ENCODE peak calls at places on chromosomes 1 and 21, in seven cellular contexts. One of them, this sample, is unnamed.

GRCh38 chr1:206895837-206896242 is 1.4 kb upstream of the IL24 start:
- DNase-seq in CD4-positive, alpha-beta T cell: no peak
- DNase-seq in thoracic aorta: no peak
- DNase-seq in neural progenitor cell: no peak
- DNase-seq in pancreas: no peak
- DNase-seq in CD4-positive, CD25-positive, alpha-beta regulatory T cell: no peak
- DNase-seq in GM23338: no peak
- DNase-seq in this sample: no peak

GRCh38 chr1:29767088-29767685 is 530.9 kb downstream of the PTPRU start:
- DNase-seq in CD4-positive, alpha-beta T cell: no peak
- DNase-seq in thoracic aorta: no peak
- DNase-seq in neural progenitor cell: no peak
- DNase-seq in pancreas: no peak
- DNase-seq in CD4-positive, CD25-positive, alpha-beta regulatory T cell: no peak
- DNase-seq in GM23338: no peak
- DNase-seq in this sample: no peak

GRCh38 chr1:100019220-100019619 is 49.4 kb downstream of the SLC35A3 start:
- DNase-seq in CD4-positive, alpha-beta T cell: no peak
- DNase-seq in thoracic aorta: no peak
- DNase-seq in neural progenitor cell: no peak
- DNase-seq in pancreas: no peak
- DNase-seq in CD4-positive, CD25-positive, alpha-beta regulatory T cell: no peak
- DNase-seq in GM23338: no peak
- DNase-seq in this sample: no peak

GRCh38 chr1:91799159-91799558 is 86.8 kb downstream of the TGFBR3 start:
- DNase-seq in CD4-positive, alpha-beta T cell: no peak
- DNase-seq in thoracic aorta: no peak
- DNase-seq in neural progenitor cell: no peak
- DNase-seq in pancreas: no peak
- DNase-seq in CD4-positive, CD25-positive, alpha-beta regulatory T cell: no peak
- DNase-seq in GM23338: no peak
- DNase-seq in this sample: no peak

GRCh38 chr1:4005431-4005830 is 105.4 kb upstream of the C1orf174 start:
- DNase-seq in CD4-positive, alpha-beta T cell: no peak
- DNase-seq in thoracic aorta: no peak
- DNase-seq in neural progenitor cell: no peak
- DNase-seq in pancreas: no peak
- DNase-seq in CD4-positive, CD25-positive, alpha-beta regulatory T cell: no peak
- DNase-seq in GM23338: no peak
- DNase-seq in this sample: no peak

GRCh38 chr1:161710562-161710961 is 3.5 kb downstream of the FCRLA start:
- DNase-seq in CD4-positive, alpha-beta T cell: no peak
- DNase-seq in thoracic aorta: no peak
- DNase-seq in neural progenitor cell: no peak
- DNase-seq in pancreas: no peak
- DNase-seq in CD4-positive, CD25-positive, alpha-beta regulatory T cell: no peak
- DNase-seq in GM23338: no peak
- DNase-seq in this sample: no peak

GRCh38 chr1:1063945-1064831 is 9.9 kb downstream of the RNF223 start:
- DNase-seq in CD4-positive, alpha-beta T cell: peak
- DNase-seq in thoracic aorta: no peak
- DNase-seq in neural progenitor cell: peak
- DNase-seq in pancreas: peak
- DNase-seq in CD4-positive, CD25-positive, alpha-beta regulatory T cell: peak
- DNase-seq in GM23338: peak
- DNase-seq in this sample: no peak

GRCh38 chr1:22174446-22174845 is 31.5 kb upstream of the WNT4 start:
- DNase-seq in CD4-positive, alpha-beta T cell: no peak
- DNase-seq in thoracic aorta: no peak
- DNase-seq in neural progenitor cell: no peak
- DNase-seq in pancreas: no peak
- DNase-seq in CD4-positive, CD25-positive, alpha-beta regulatory T cell: no peak
- DNase-seq in GM23338: no peak
- DNase-seq in this sample: no peak

GRCh38 chr1:99544328-99544727 is 101.6 kb upstream of the PALMD start:
- DNase-seq in CD4-positive, alpha-beta T cell: no peak
- DNase-seq in thoracic aorta: no peak
- DNase-seq in neural progenitor cell: no peak
- DNase-seq in pancreas: no peak
- DNase-seq in CD4-positive, CD25-positive, alpha-beta regulatory T cell: no peak
- DNase-seq in GM23338: no peak
- DNase-seq in this sample: no peak

GRCh38 chr21:46118871-46119564 is 21.1 kb downstream of the COL6A2 start:
- DNase-seq in CD4-positive, alpha-beta T cell: no peak
- DNase-seq in thoracic aorta: no peak
- DNase-seq in neural progenitor cell: no peak
- DNase-seq in pancreas: no peak
- DNase-seq in CD4-positive, CD25-positive, alpha-beta regulatory T cell: no peak
- DNase-seq in GM23338: no peak
- DNase-seq in this sample: no peak

GRCh38 chr1:36542962-36543515 is 60.3 kb upstream of the CSF3R start:
- DNase-seq in CD4-positive, alpha-beta T cell: no peak
- DNase-seq in thoracic aorta: no peak
- DNase-seq in neural progenitor cell: peak
- DNase-seq in pancreas: no peak
- DNase-seq in CD4-positive, CD25-positive, alpha-beta regulatory T cell: no peak
- DNase-seq in GM23338: peak
- DNase-seq in this sample: no peak

GRCh38 chr1:198624648-198624980 is 14.2 kb upstream of the PTPRC start:
- DNase-seq in CD4-positive, alpha-beta T cell: no peak
- DNase-seq in thoracic aorta: no peak
- DNase-seq in neural progenitor cell: no peak
- DNase-seq in pancreas: no peak
- DNase-seq in CD4-positive, CD25-positive, alpha-beta regulatory T cell: no peak
- DNase-seq in GM23338: no peak
- DNase-seq in this sample: no peak
- H3K27ac ChIP-seq in CD4-positive, alpha-beta T cell: peak
- H3K27ac ChIP-seq in thoracic aorta: no peak
- H3K27ac ChIP-seq in neural progenitor cell: no peak
- H3K27ac ChIP-seq in pancreas: no peak
- H3K27ac ChIP-seq in CD4-positive, CD25-positive, alpha-beta regulatory T cell: peak
- H3K27ac ChIP-seq in GM23338: no peak
- H3K27ac ChIP-seq in this sample: no peak

GRCh38 chr1:172391972-172392371 is 28.5 kb upstream of the C1orf105 start:
- DNase-seq in CD4-positive, alpha-beta T cell: no peak
- DNase-seq in thoracic aorta: no peak
- DNase-seq in neural progenitor cell: no peak
- DNase-seq in pancreas: no peak
- DNase-seq in CD4-positive, CD25-positive, alpha-beta regulatory T cell: no peak
- DNase-seq in GM23338: no peak
- DNase-seq in this sample: no peak
- H3K27ac ChIP-seq in CD4-positive, alpha-beta T cell: no peak
- H3K27ac ChIP-seq in thoracic aorta: peak
- H3K27ac ChIP-seq in neural progenitor cell: no peak
- H3K27ac ChIP-seq in pancreas: no peak
- H3K27ac ChIP-seq in CD4-positive, CD25-positive, alpha-beta regulatory T cell: no peak
- H3K27ac ChIP-seq in GM23338: no peak
- H3K27ac ChIP-seq in this sample: peak

DNA sequence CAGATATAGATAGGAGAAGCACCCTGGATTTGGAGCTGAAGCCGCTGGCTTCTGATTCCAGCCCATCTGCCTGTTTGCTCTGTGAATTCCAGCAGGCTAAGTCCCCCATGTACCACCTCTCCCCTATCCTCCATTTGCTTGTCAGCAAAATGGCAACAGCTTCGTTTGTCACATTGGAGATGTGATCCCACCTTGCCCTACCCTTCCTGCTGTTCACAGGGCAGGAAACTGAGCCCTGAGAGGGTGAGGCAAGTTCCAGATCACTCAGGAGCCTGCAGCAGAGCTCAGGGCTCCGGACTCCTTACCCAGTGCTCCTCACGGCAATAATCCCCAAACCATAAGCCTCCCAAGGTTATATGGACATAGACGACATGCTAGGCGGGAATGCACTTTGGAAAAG is 14.9 kb downstream of the SLC2A1 start:
- DNase-seq in CD4-positive, alpha-beta T cell: no peak
- DNase-seq in thoracic aorta: no peak
- DNase-seq in neural progenitor cell: no peak
- DNase-seq in pancreas: no peak
- DNase-seq in CD4-positive, CD25-positive, alpha-beta regulatory T cell: no peak
- DNase-seq in GM23338: no peak
- DNase-seq in this sample: no peak
- H3K27ac ChIP-seq in CD4-positive, alpha-beta T cell: peak
- H3K27ac ChIP-seq in thoracic aorta: peak
- H3K27ac ChIP-seq in neural progenitor cell: no peak
- H3K27ac ChIP-seq in pancreas: peak
- H3K27ac ChIP-seq in CD4-positive, CD25-positive, alpha-beta regulatory T cell: peak
- H3K27ac ChIP-seq in GM23338: peak
- H3K27ac ChIP-seq in this sample: peak

DNA sequence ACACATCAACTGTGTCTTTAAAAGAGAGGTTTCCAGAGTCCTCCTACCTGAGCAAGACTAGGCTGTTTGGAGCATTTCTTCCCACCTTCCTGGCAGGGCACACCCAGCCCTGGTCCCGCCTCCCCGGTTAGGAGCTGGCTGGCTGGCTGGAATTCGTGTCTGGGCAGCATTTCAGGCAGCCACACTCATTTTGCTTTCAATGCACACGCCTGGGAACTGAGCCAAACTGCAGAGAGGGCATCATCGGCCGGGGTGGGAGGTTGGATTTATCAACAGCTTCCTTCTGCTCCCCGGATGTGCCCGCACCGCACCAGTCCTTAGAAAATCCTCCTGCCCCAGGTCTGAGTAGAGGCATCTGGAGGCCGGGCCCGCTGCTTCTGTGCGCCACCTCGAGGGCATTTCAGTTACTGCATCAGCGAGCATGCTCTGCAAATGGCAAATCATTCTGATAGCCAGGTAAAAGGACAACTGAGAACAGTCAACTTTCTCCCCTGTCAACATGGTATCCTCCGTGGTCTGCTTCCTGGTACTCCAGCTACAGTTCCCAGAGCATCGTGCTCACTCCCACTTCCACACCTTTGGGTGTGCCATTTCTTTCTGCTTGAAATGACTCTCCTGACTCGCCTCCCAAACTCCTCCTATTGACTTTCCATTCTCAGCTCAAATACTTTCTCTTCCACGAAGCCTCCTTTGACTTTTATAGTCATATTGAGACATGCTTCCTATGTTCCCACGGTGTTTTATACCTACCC is 20.6 kb downstream of the TCEA3 start:
- DNase-seq in CD4-positive, alpha-beta T cell: peak
- DNase-seq in thoracic aorta: peak
- DNase-seq in neural progenitor cell: peak
- DNase-seq in pancreas: peak
- DNase-seq in CD4-positive, CD25-positive, alpha-beta regulatory T cell: peak
- DNase-seq in GM23338: peak
- DNase-seq in this sample: peak
- H3K27ac ChIP-seq in CD4-positive, alpha-beta T cell: no peak
- H3K27ac ChIP-seq in thoracic aorta: peak
- H3K27ac ChIP-seq in neural progenitor cell: no peak
- H3K27ac ChIP-seq in pancreas: no peak
- H3K27ac ChIP-seq in CD4-positive, CD25-positive, alpha-beta regulatory T cell: no peak
- H3K27ac ChIP-seq in GM23338: no peak
- H3K27ac ChIP-seq in this sample: no peak

GRCh38 chr1:243732627-243733026 is 117.4 kb downstream of the AKT3 start:
- DNase-seq in CD4-positive, alpha-beta T cell: no peak
- DNase-seq in thoracic aorta: no peak
- DNase-seq in neural progenitor cell: peak
- DNase-seq in pancreas: no peak
- DNase-seq in CD4-positive, CD25-positive, alpha-beta regulatory T cell: no peak
- DNase-seq in GM23338: peak
- DNase-seq in this sample: no peak

GRCh38 chr1:243734311-243734700 is 115.7 kb downstream of the AKT3 start:
- DNase-seq in CD4-positive, alpha-beta T cell: no peak
- DNase-seq in thoracic aorta: no peak
- DNase-seq in neural progenitor cell: no peak
- DNase-seq in pancreas: no peak
- DNase-seq in CD4-positive, CD25-positive, alpha-beta regulatory T cell: no peak
- DNase-seq in GM23338: no peak
- DNase-seq in this sample: no peak

GRCh38 chr1:243731974-243732373 is 118.1 kb downstream of the AKT3 start:
- DNase-seq in CD4-positive, alpha-beta T cell: no peak
- DNase-seq in thoracic aorta: no peak
- DNase-seq in neural progenitor cell: no peak
- DNase-seq in pancreas: no peak
- DNase-seq in CD4-positive, CD25-positive, alpha-beta regulatory T cell: no peak
- DNase-seq in GM23338: no peak
- DNase-seq in this sample: no peak

GRCh38 chr1:243735457-243735856 is 114.6 kb downstream of the AKT3 start:
- DNase-seq in CD4-positive, alpha-beta T cell: no peak
- DNase-seq in thoracic aorta: no peak
- DNase-seq in neural progenitor cell: no peak
- DNase-seq in pancreas: no peak
- DNase-seq in CD4-positive, CD25-positive, alpha-beta regulatory T cell: no peak
- DNase-seq in GM23338: no peak
- DNase-seq in this sample: no peak

GRCh38 chr1:243733670-243734310 is 116.3 kb downstream of the AKT3 start:
- DNase-seq in CD4-positive, alpha-beta T cell: no peak
- DNase-seq in thoracic aorta: no peak
- DNase-seq in neural progenitor cell: no peak
- DNase-seq in pancreas: no peak
- DNase-seq in CD4-positive, CD25-positive, alpha-beta regulatory T cell: no peak
- DNase-seq in GM23338: no peak
- DNase-seq in this sample: no peak
- H3K27ac ChIP-seq in CD4-positive, alpha-beta T cell: no peak
- H3K27ac ChIP-seq in thoracic aorta: no peak
- H3K27ac ChIP-seq in neural progenitor cell: no peak
- H3K27ac ChIP-seq in pancreas: no peak
- H3K27ac ChIP-seq in CD4-positive, CD25-positive, alpha-beta regulatory T cell: no peak
- H3K27ac ChIP-seq in GM23338: no peak
- H3K27ac ChIP-seq in this sample: no peak

GRCh38 chr1:2414297-2414958 is 2.1 kb upstream of the PEX10 start:
- DNase-seq in CD4-positive, alpha-beta T cell: peak
- DNase-seq in thoracic aorta: no peak
- DNase-seq in neural progenitor cell: peak
- DNase-seq in pancreas: peak
- DNase-seq in CD4-positive, CD25-positive, alpha-beta regulatory T cell: peak
- DNase-seq in GM23338: peak
- DNase-seq in this sample: peak
- H3K27ac ChIP-seq in CD4-positive, alpha-beta T cell: no peak
- H3K27ac ChIP-seq in thoracic aorta: no peak
- H3K27ac ChIP-seq in neural progenitor cell: no peak
- H3K27ac ChIP-seq in pancreas: no peak
- H3K27ac ChIP-seq in CD4-positive, CD25-positive, alpha-beta regulatory T cell: peak
- H3K27ac ChIP-seq in GM23338: no peak
- H3K27ac ChIP-seq in this sample: no peak

This sample was measured in caudate nucleus.